ENCODE peak calls at places on chromosomes 3 and 15, in four cellular contexts. One of them, this sample, is unnamed.

GRCh38 chr3:9678493-9678892 is 25.1 kb upstream of the CPNE9 start:
- DNase-seq in Caco-2: no peak
- DNase-seq in GM20000: no peak
- DNase-seq in GM13976: no peak
- DNase-seq in this sample: no peak

GRCh38 chr3:8843347-8843746 is 73.9 kb upstream of the OXTR start:
- DNase-seq in Caco-2: no peak
- DNase-seq in GM20000: no peak
- DNase-seq in GM13976: no peak
- DNase-seq in this sample: no peak

GRCh38 chr3:17810759-17811158 is 68.3 kb upstream of the TBC1D5 start:
- DNase-seq in GM13976: no peak
- DNase-seq in GM20000: no peak
- DNase-seq in Caco-2: no peak
- DNase-seq in this sample: no peak

GRCh38 chr3:149199474-149199873 is 22.2 kb downstream of the CP start:
- DNase-seq in Caco-2: no peak
- DNase-seq in GM20000: no peak
- DNase-seq in GM13976: no peak
- DNase-seq in this sample: no peak

GRCh38 chr3:100402150-100402706 is 889 bp downstream of the LNP1 start:
- DNase-seq in Caco-2: no peak
- DNase-seq in GM13976: no peak
- DNase-seq in GM20000: no peak
- DNase-seq in this sample: no peak

GRCh38 chr15:84961114-84961452 is 20.6 kb upstream of the PDE8A start:
- DNase-seq in Caco-2: no peak
- DNase-seq in GM20000: no peak
- DNase-seq in GM13976: no peak
- DNase-seq in this sample: no peak

GRCh38 chr15:79051941-79052731 is 38.4 kb downstream of the RASGRF1 start:
- DNase-seq in GM13976: no peak
- DNase-seq in GM20000: no peak
- DNase-seq in Caco-2: no peak
- DNase-seq in this sample: no peak

GRCh38 chr3:144104146-144104545 is 132.5 kb downstream of the DIPK2A start:
- DNase-seq in GM20000: no peak
- DNase-seq in Caco-2: no peak
- DNase-seq in GM13976: no peak
- DNase-seq in this sample: no peak

GRCh38 chr15:78842519-78842918 is 30.2 kb upstream of the MORF4L1 start:
- DNase-seq in Caco-2: no peak
- DNase-seq in GM20000: peak; percentile 73
- DNase-seq in GM13976: peak; percentile 52
- DNase-seq in this sample: peak; percentile 50

GRCh38 chr3:69204315-69204957 is 82.0 kb upstream of the LMOD3 start:
- DNase-seq in GM20000: peak; percentile 50
- DNase-seq in GM13976: peak; percentile 53
- DNase-seq in Caco-2: no peak
- DNase-seq in this sample: peak; percentile 62

GRCh38 chr3:59771760-59772159 is 721.9 kb upstream of the CFAP20DC start:
- DNase-seq in GM20000: no peak
- DNase-seq in Caco-2: no peak
- DNase-seq in GM13976: no peak
- DNase-seq in this sample: no peak

GRCh38 chr3:32180151-32180850 is 58.2 kb upstream of the CMTM8 start:
- DNase-seq in GM20000: no peak
- DNase-seq in GM13976: no peak
- DNase-seq in Caco-2: no peak
- DNase-seq in this sample: no peak

GRCh38 chr3:164375995-164376394 is 702.3 kb downstream of the SI start:
- DNase-seq in GM13976: no peak
- DNase-seq in Caco-2: no peak
- DNase-seq in GM20000: no peak
- DNase-seq in this sample: no peak

GRCh38 chr15:41289953-41290352 is 42.4 kb downstream of the OIP5 start:
- DNase-seq in GM20000: no peak
- DNase-seq in GM13976: no peak
- DNase-seq in Caco-2: no peak
- DNase-seq in this sample: no peak

GRCh38 chr3:194140520-194141414 is 4.8 kb downstream of the HES1 start:
- DNase-seq in GM20000: peak; percentile 70
- DNase-seq in GM13976: peak; percentile 52
- DNase-seq in Caco-2: peak; percentile 74
- DNase-seq in this sample: peak; percentile 38

GRCh38 chr3:190580443-190580842 is 66.6 kb downstream of the IL1RAP start:
- DNase-seq in Caco-2: no peak
- DNase-seq in GM13976: no peak
- DNase-seq in GM20000: no peak
- DNase-seq in this sample: no peak

GRCh38 chr15:34815836-34816235 is 20.5 kb upstream of the ACTC1 start:
- DNase-seq in GM13976: no peak
- DNase-seq in Caco-2: no peak
- DNase-seq in GM20000: no peak
- DNase-seq in this sample: no peak

GRCh38 chr3:12695916-12696315 is 32.0 kb upstream of the RAF1 start:
- DNase-seq in GM13976: no peak
- DNase-seq in Caco-2: no peak
- DNase-seq in GM20000: no peak
- DNase-seq in this sample: no peak

GRCh38 chr3:150150633-150151032 is 179.9 kb upstream of the PFN2 start:
- DNase-seq in Caco-2: no peak
- DNase-seq in GM13976: no peak
- DNase-seq in GM20000: no peak
- DNase-seq in this sample: no peak

GRCh38 chr3:95717048-95717447 is 1097.3 kb upstream of the EPHA6 start:
- DNase-seq in Caco-2: no peak
- DNase-seq in GM13976: no peak
- DNase-seq in GM20000: no peak
- DNase-seq in this sample: no peak

GRCh38 chr3:169041677-169042171 is 621.8 kb downstream of the MECOM start:
- DNase-seq in GM20000: no peak
- DNase-seq in GM13976: no peak
- DNase-seq in Caco-2: no peak
- DNase-seq in this sample: no peak

DNA sequence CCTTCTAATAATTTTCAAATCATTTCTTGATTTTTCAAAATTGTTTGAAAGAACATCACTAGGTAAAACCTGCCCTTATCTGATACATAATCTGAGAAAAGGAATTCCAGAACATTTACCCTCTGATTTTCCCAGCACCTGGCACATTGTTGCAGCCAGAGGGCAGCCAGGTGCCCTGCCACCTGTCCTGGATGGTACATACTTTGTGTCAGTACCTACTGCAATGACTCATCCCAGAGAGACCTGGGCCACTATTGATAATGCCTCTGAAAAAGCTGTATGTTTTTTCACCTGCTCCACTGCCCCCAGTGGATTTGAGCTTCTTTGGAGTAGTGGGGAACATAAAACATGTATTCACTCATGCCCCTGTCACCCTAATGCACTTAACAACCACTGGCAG is 648.9 kb upstream of the GBE1 start:
- DNase-seq in GM13976: no peak
- DNase-seq in GM20000: no peak
- DNase-seq in Caco-2: no peak
- DNase-seq in this sample: no peak
- TF ChIP-seq CTCF in GM13976: no peak
- TF ChIP-seq CTCF in GM20000: no peak
- TF ChIP-seq CTCF in Caco-2: no peak
- TF ChIP-seq CTCF in this sample: no peak

GRCh38 chr15:67181221-67181639 is 73.2 kb downstream of the AAGAB start:
- DNase-seq in Caco-2: no peak
- DNase-seq in GM20000: no peak
- DNase-seq in GM13976: no peak
- DNase-seq in this sample: no peak
- TF ChIP-seq CTCF in Caco-2: no peak
- TF ChIP-seq CTCF in GM20000: peak; percentile 8
- TF ChIP-seq CTCF in GM13976: no peak
- TF ChIP-seq CTCF in this sample: no peak

GRCh38 chr15:82799183-82799841 is 6.6 kb downstream of the FSD2 start:
- DNase-seq in GM20000: no peak
- DNase-seq in Caco-2: no peak
- DNase-seq in GM13976: no peak
- DNase-seq in this sample: no peak
- TF ChIP-seq CTCF in GM20000: no peak
- TF ChIP-seq CTCF in Caco-2: no peak
- TF ChIP-seq CTCF in GM13976: no peak
- TF ChIP-seq CTCF in this sample: no peak

GRCh38 chr3:119223511-119223910 is 17.2 kb downstream of the B4GALT4 start:
- DNase-seq in GM13976: no peak
- DNase-seq in Caco-2: no peak
- DNase-seq in GM20000: no peak
- DNase-seq in this sample: no peak
- TF ChIP-seq CTCF in GM13976: no peak
- TF ChIP-seq CTCF in Caco-2: no peak
- TF ChIP-seq CTCF in GM20000: no peak
- TF ChIP-seq CTCF in this sample: no peak

DNA sequence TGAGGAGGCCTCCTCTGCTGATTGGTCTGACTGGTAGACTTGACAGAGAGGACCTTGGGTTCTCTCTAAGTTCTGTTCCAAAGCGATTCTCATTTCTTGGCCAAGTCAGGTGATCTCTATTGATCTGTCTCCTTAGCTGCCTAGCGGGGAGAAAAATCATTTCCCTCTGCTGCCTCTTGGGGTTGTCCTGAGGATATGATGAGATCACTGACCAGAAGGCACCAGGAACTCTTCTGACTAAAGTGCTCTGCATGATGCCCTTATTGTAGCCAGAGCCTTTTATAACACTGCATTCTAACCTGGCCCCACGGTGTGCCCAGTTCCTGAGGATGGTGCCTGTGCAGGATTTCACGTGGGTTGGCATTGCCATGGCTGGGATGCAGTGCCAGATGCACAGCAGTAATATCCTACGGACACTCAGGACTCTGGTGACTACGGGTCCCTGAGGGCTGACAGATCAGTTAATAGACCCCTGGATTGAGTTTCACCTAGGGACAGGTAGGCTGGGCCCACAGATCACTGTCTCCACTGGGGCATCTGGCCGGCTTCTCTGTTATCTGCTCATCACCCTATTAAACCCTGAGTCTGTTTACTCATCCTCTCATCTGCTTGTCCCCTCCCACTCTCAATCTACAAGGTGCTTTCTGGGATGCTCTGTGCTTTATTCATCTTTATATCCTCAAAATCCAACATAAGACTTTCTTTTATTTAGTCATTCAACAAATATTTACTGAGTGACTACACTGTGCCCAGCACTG is 3.9 kb upstream of the HEG1 start:
- DNase-seq in Caco-2: no peak
- DNase-seq in GM20000: no peak
- DNase-seq in GM13976: no peak
- DNase-seq in this sample: no peak
- TF ChIP-seq CTCF in Caco-2: no peak
- TF ChIP-seq CTCF in GM20000: no peak
- TF ChIP-seq CTCF in GM13976: no peak
- TF ChIP-seq CTCF in this sample: no peak

DNA sequence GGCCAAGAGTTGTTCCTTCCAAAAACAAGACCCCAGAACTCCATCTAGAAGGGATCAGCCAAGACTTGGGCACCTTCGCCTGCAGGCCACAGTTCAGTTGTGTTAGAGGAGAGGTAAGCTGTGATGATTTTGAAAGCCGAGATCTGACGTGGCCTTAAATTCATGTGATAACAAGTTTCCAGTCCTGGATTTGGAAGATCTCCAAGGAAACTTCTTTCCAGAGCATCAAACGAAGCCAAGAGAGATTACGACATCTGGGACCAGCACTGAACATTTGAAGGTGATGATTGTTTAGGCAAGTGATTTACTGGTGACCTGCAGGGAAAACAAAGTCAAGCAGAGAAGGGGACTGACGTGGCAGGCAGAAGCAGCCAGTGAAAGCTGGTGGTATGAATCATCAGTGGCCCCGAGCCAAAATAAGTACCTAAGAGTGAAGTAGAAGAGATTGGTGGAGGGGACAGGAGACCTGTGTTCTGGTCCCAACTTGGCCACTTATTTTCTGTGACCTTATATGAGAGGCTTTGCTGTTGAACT is 339.0 kb upstream of the PROK2 start:
- DNase-seq in GM13976: no peak
- DNase-seq in GM20000: peak; percentile 32
- DNase-seq in Caco-2: no peak
- DNase-seq in this sample: peak; percentile 45
- TF ChIP-seq CTCF in GM13976: no peak
- TF ChIP-seq CTCF in GM20000: no peak
- TF ChIP-seq CTCF in Caco-2: no peak
- TF ChIP-seq CTCF in this sample: no peak

DNA sequence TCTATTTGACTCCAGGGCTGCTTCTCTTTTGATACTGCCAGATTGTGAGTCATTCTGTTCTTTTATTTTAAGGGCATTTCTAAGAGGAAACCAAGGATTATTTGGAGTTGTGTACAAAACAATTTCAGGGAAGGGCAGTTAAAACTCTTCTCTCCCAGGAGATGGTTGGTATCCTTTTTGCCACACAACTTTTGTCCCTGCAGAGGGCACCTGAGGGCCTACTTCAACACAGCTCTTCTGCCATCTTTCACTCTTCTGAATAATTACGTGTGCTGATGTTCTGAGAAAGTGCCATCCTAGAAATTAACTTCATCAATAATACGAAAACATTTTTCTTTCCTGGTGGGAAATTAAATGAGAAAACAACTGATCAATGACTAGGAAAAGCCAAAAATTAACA is 75.7 kb upstream of the GADL1 start:
- DNase-seq in GM20000: no peak
- DNase-seq in Caco-2: no peak
- DNase-seq in GM13976: no peak
- DNase-seq in this sample: no peak
- TF ChIP-seq CTCF in GM20000: no peak
- TF ChIP-seq CTCF in Caco-2: no peak
- TF ChIP-seq CTCF in GM13976: peak; percentile 7
- TF ChIP-seq CTCF in this sample: peak; percentile 17

This sample was measured in GM10248.